ENCODE peak calls at places on chromosomes 6 and 20, in eight cellular contexts. R is SW480; T is hepatocyte; B is sciatic nerve; K is activated effector memory CD4-positive, alpha-beta T cell treated with Interleukin-2 at 50 U/mL for 16 hours; I is CD8-positive, alpha-beta T cell; O is skeletal muscle cell; V is Kasumi-1. Y is an unnamed sample.

GRCh38 chr6:166672146-166672545 is 45.1 kb upstream of the RPS6KA2 start:
- DNase-seq in R (peak), T (no peak), B (no peak), K (no peak), I (no peak), O (no peak), V (no peak), Y (no peak)

GRCh38 chr6:16766043-16766521 is 4.8 kb upstream of the ATXN1 start:
- DNase-seq in R (peak), T (peak), B (no peak), K (no peak), I (no peak), O (peak), V (no peak), Y (no peak)

GRCh38 chr6:294656-295565 is 2.6 kb downstream of the DUSP22 start:
- DNase-seq in R (no peak), T (no peak), B (no peak), K (no peak), I (no peak), O (no peak), V (no peak), Y (no peak)

GRCh38 chr6:47865206-47865605 is 83.4 kb downstream of the OPN5 start:
- DNase-seq in R (no peak), T (no peak), B (no peak), K (no peak), I (no peak), O (no peak), V (no peak), Y (no peak)

GRCh38 chr6:110687326-110687725 is 127.9 kb downstream of the CDK19 start:
- DNase-seq in R (no peak), T (no peak), B (no peak), K (no peak), I (no peak), O (no peak), V (no peak), Y (no peak)

GRCh38 chr20:43749734-43750294 is 23.0 kb upstream of the GTSF1L start:
- DNase-seq in R (peak), T (peak), B (peak), K (peak), I (peak), O (no peak), V (peak), Y (peak)

GRCh38 chr6:170222498-170223471 is 68.1 kb downstream of the DLL1 start:
- DNase-seq in R (peak), T (no peak), B (peak), K (no peak), I (no peak), O (no peak), V (no peak), Y (no peak)

GRCh38 chr20:37230200-37230599 is 31.4 kb downstream of the GHRH start:
- DNase-seq in R (no peak), T (no peak), B (no peak), K (no peak), I (no peak), O (no peak), V (no peak), Y (no peak)

GRCh38 chr6:42038163-42038562 is 12.2 kb upstream of the TAF8 start:
- DNase-seq in R (no peak), T (no peak), B (no peak), K (no peak), I (no peak), O (no peak), V (no peak), Y (peak)

Y was measured in activated T-cell treated with anti-CD3 and anti-CD28 coated beads, Interleukin-2, amount 50 U/mL, for 1 hour.